ENCODE peak calls at places on chromosomes 16 and 17, in five cellular contexts. G is left ventricle myocardium inferior, W is keratinocyte, B is brain microvascular endothelial cell, D is heart left ventricle. U is an unnamed sample. For H3K27me3, the result is how much of the 10 kb centered on the place peaks cover.

GRCh38 chr16:85057948-85058347 is 30.4 kb downstream of the KIAA0513 start:
- DNase-seq in G (no peak), W (no peak), B (no peak), D (peak), U (no peak)

GRCh38 chr17:41190328-41190727 is 641 bp downstream of the KRTAP9-1 start:
- DNase-seq in G (no peak), W (no peak), B (no peak), D (no peak), U (no peak)

GRCh38 chr16:54178491-54178976 is 108.1 kb downstream of the IRX3 start:
- DNase-seq in G (no peak), W (no peak), B (no peak), D (no peak), U (no peak)

GRCh38 chr17:40526668-40527067 is 25.2 kb upstream of the TNS4 start:
- DNase-seq in G (no peak), W (no peak), B (no peak), D (peak), U (no peak)

GRCh38 chr16:89422905-89423630 is 67.3 kb downstream of the ANKRD11 start:
- DNase-seq in G (no peak), W (no peak), B (peak), D (no peak), U (no peak)

GRCh38 chr16:19167710-19168172 is 299 bp upstream of the SYT17 start:
- DNase-seq in G (peak), W (no peak), B (peak), D (peak), U (no peak)

GRCh38 chr17:74922694-74923537 is at the start of gene USH1G:
- DNase-seq in G (no peak), W (no peak), B (no peak), D (no peak), U (no peak)

GRCh38 chr17:69448431-69449102 is 34.1 kb downstream of the MAP2K6 start:
- DNase-seq in G (peak), W (no peak), B (no peak), D (peak), U (no peak)

GRCh38 chr17:15444805-15445204 is 22.6 kb downstream of the CDRT4 start:
- DNase-seq in G (no peak), W (no peak), B (no peak), D (no peak), U (no peak)

GRCh38 chr16:22397459-22397858 is 23.0 kb upstream of the CDR2 start:
- DNase-seq in G (no peak), W (no peak), B (peak), D (no peak), U (peak)

GRCh38 chr16:84893849-84894599 is 74.2 kb downstream of the CRISPLD2 start:
- DNase-seq in G (no peak), W (no peak), B (no peak), D (no peak), U (no peak)

GRCh38 chr17:44916059-44916780 is 920 bp upstream of the GFAP start:
- DNase-seq in G (no peak), W (no peak), B (no peak), D (no peak), U (no peak)

GRCh38 chr16:48013476-48013875 is 142.3 kb downstream of the ABCC12 start:
- DNase-seq in G (no peak), W (peak), B (no peak), D (no peak), U (no peak)

GRCh38 chr16:82023206-82023605 is 11.8 kb upstream of the HSD17B2 start:
- DNase-seq in G (no peak), W (no peak), B (no peak), D (no peak), U (no peak)

GRCh38 chr17:75048396-75048933 is 1.4 kb downstream of the KCTD2 start:
- DNase-seq in G (no peak), W (no peak), B (no peak), D (peak), U (no peak)

GRCh38 chr17:62140836-62141235 is 75.8 kb upstream of the MED13 start:
- DNase-seq in G (no peak), W (no peak), B (no peak), D (no peak), U (no peak)

GRCh38 chr17:12282056-12282455 is 261.4 kb downstream of the MAP2K4 start:
- DNase-seq in G (no peak), W (no peak), B (peak), D (no peak), U (peak)

GRCh38 chr16:27390157-27390556 is 11.8 kb upstream of the IL21R start:
- DNase-seq in G (no peak), W (no peak), B (no peak), D (no peak), U (no peak)

GRCh38 chr16:27385398-27385797 is 16.6 kb upstream of the IL21R start:
- DNase-seq in G (no peak), W (no peak), B (no peak), D (no peak), U (no peak)

GRCh38 chr16:27386674-27387073 is 15.3 kb upstream of the IL21R start:
- DNase-seq in G (no peak), W (no peak), B (no peak), D (no peak), U (no peak)

GRCh38 chr16:27387724-27388123 is 14.2 kb upstream of the IL21R start:
- DNase-seq in G (no peak), W (no peak), B (no peak), D (no peak), U (no peak)

DNA sequence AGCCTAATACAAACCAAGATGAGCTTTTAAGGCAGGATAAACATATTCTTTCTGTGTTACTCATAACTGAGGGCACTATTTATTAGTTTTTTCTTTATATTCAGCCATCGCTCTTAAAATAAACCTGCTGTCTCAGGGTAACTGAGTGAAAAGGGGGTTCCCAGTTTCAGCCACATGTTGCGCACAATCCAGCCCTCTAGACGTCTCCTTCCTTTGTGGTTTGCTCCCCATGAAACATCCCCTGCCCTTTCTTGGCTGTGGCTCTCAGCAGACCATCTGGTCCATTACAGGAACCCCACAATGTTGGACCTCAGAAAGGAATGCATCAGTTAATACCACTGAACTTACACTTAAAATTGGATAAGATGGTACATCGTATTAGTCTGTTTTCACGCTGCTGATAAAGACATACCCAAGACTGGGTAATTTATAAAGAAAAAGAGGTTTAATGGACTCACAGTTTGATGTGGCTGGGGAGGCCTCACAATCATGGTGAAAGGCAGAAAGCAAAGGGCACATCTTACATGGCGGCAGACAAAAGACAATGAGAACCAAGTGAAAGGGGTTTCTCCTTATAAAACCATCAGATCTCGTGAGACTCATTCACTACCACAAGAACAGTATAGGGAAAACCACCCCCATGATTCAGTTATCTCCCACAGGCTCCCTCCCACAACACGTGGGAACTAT is 12.6 kb upstream of the IL21R start:
- DNase-seq in G (no peak), W (no peak), B (no peak), D (no peak), U (no peak)
- TF ChIP-seq CTCF in G (no peak), W (no peak), B (no peak), D (no peak), U (no peak)

GRCh38 chr16:67865318-67865717 is 7.5 kb upstream of the EDC4 start:
- DNase-seq in G (no peak), W (no peak), B (peak), D (no peak), U (no peak)

GRCh38 chr16:67860589-67861398 is 12.1 kb upstream of the EDC4 start:
- DNase-seq in G (no peak), W (no peak), B (peak), D (no peak), U (no peak)

GRCh38 chr16:67864594-67864993 is 8.3 kb upstream of the EDC4 start:
- DNase-seq in G (no peak), W (no peak), B (no peak), D (no peak), U (no peak)

GRCh38 chr16:67861877-67862276 is 11.0 kb upstream of the EDC4 start:
- DNase-seq in G (no peak), W (no peak), B (no peak), D (no peak), U (no peak)

GRCh38 chr16:67862623-67863583 is 9.9 kb upstream of the EDC4 start:
- DNase-seq in G (peak), W (no peak), B (peak), D (peak), U (no peak)
- H3K27ac ChIP-seq in G (peak), W (peak), B (peak), D (peak), U (peak)

GRCh38 chr17:68288375-68288774 is 2.6 kb downstream of the SLC16A6 start:
- DNase-seq in G (no peak), W (no peak), B (peak), D (no peak), U (no peak)
- H3K27me3 ChIP-seq in G (under half), W (under half), B (under half), D (under half), U (under half)

GRCh38 chr17:16900288-16900882 is 71.5 kb downstream of the TNFRSF13B start:
- DNase-seq in G (no peak), W (no peak), B (no peak), D (no peak), U (no peak)
- TF ChIP-seq CTCF in G (no peak), W (no peak), B (no peak), D (no peak), U (no peak)

DNA sequence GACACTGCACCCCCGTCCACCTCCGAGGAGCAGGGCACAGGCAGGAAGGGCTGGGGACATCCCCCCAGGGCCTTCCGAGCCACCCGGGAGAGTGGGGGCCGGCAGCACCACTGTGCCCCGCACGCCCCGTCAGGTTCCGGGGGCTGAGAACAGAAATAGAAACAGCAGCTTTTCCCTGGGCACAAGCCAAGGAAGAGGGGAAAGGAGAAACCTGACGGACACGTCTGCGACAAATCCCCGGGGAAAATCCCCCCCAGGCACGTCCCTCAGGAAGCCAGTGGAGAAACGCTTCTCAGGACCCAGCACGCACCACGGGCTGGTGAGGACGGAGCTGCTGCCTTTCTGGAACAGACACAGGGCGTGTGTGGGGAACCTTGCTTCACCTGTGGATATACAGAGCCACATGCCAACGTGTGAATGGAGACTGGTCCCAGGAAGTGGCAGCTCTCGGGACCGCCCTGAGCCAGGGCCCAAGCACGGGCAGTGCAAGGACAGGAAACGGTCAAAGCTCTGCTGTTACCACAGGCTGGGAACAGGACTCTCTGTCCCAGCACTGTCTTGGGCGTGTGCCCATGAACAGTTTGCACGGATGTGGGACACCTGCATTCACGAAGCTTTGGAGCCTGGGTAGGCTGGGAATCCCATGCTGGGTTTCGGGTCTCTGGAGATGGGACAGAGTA is 1.2 kb upstream of the TMEM204 start:
- DNase-seq in G (peak), W (no peak), B (no peak), D (peak), U (no peak)
- H3K27ac ChIP-seq in G (peak), W (peak), B (no peak), D (peak), U (no peak)

GRCh38 chr17:68292689-68293040 is 1.4 kb downstream of the ARSG start:
- DNase-seq in G (no peak), W (no peak), B (no peak), D (no peak), U (no peak)

GRCh38 chr17:68294617-68295016 is 3.3 kb downstream of the ARSG start:
- DNase-seq in G (no peak), W (no peak), B (no peak), D (no peak), U (no peak)

GRCh38 chr17:68295086-68295485 is 3.8 kb downstream of the ARSG start:
- DNase-seq in G (no peak), W (no peak), B (no peak), D (no peak), U (no peak)

GRCh38 chr17:68294196-68294555 is 2.9 kb downstream of the ARSG start:
- DNase-seq in G (no peak), W (no peak), B (no peak), D (no peak), U (no peak)

GRCh38 chr17:68293490-68294195 is 2.3 kb downstream of the ARSG start:
- DNase-seq in G (no peak), W (no peak), B (no peak), D (no peak), U (no peak)
- H3K27me3 ChIP-seq in G (half or more), W (under half), B (under half), D (under half), U (under half)

DNA sequence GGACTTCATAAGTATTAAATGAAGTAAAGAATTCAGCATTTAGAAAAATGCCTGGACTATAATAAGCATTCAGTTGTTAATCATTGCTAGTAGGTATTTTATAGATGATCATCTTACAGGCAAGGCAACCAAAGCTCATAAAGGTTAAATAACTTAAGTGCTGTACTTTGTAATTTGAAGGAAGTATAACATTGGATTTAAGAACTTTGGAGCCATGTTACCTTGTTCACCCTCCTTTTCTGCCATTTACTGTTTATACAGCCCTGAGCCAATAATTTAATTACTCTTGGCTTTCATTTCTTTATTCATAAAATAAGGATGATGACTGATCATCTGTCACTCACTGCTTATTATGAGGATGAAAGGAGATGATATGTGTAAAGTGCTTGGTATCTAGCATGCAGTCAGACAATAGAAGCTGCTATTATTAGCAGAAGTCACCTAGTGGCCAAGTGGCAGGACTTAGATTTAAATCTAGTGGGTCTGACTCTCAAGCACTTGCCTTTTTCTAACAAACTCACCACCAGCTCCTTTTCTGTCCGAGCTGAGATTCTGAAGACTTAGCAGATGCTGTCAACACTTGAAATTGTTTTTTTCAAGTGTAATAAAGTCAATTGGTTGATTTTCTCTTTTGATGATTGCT is 18.2 kb upstream of the DDX52 start:
- DNase-seq in G (no peak), W (no peak), B (no peak), D (no peak), U (no peak)
- TF ChIP-seq CTCF in G (no peak), W (no peak), B (peak), D (no peak), U (no peak)

GRCh38 chr17:57620576-57620975 is 124.5 kb downstream of the CCDC182 start:
- DNase-seq in G (no peak), W (no peak), B (no peak), D (no peak), U (no peak)

GRCh38 chr17:57624390-57624789 is 120.7 kb downstream of the CCDC182 start:
- DNase-seq in G (no peak), W (no peak), B (no peak), D (peak), U (no peak)

GRCh38 chr17:57622886-57623433 is 122.1 kb downstream of the CCDC182 start:
- DNase-seq in G (no peak), W (no peak), B (peak), D (peak), U (no peak)

GRCh38 chr17:57623620-57624019 is 121.5 kb downstream of the CCDC182 start:
- DNase-seq in G (no peak), W (no peak), B (no peak), D (peak), U (no peak)

DNA sequence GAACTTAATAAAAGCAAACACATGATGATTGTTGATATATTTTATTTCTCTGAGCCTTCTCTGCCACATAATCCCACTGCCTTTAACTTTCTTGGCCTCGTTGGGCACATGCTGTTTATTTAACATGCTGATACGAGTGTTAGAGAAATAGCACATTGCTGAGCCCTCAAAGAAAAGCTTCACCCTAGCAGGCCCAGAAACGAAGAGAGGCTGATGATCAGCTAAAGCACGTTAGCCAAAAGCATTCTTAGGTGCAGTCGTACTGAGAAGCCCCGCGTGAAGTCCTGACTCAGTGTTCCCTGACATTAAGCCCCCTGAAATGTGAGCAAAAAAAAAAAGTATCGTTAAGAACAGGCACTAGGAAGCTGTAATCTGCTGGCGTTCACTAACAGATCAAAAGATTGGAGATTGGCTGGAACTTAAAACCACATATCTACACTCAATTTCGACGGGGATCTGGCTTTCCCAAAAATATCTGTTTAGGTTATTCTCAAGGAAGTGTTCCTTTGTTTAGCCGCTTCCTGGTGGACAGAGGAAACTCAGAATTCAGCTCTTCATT is 122.7 kb downstream of the CCDC182 start:
- DNase-seq in G (no peak), W (no peak), B (no peak), D (no peak), U (no peak)
- H3K27ac ChIP-seq in G (peak), W (no peak), B (no peak), D (peak), U (peak)

DNA sequence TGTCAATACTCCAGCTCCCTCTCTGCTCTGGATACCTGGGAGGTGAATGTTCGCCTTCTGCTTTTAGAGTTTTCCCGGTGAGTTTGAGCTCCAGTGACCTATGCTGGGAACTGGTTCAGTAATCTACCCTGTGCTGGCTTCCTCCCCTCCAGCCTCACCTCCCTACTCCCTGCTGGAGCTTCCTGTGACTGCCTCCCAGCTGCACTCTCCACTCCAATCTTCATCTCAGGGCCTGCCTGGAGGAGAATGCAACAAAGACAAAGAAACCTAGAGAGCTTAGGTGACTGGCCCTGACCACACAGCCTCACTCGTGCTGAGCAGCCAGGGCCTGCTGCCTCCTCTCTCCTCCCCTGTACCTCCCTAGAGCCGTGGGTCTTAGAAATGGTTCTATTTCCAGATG is 101.6 kb upstream of the FOXF1 start:
- DNase-seq in G (no peak), W (no peak), B (no peak), D (no peak), U (no peak)
- H3K27me3 ChIP-seq in G (half or more), W (under half), B (under half), D (under half), U (under half)

GRCh38 chr17:33375783-33376182 is 82.7 kb upstream of the ASIC2 start:
- DNase-seq in G (no peak), W (no peak), B (no peak), D (no peak), U (no peak)

GRCh38 chr17:33381201-33381600 is 88.1 kb upstream of the ASIC2 start:
- DNase-seq in G (no peak), W (no peak), B (no peak), D (peak), U (no peak)

GRCh38 chr17:33373209-33373608 is 80.1 kb upstream of the ASIC2 start:
- DNase-seq in G (no peak), W (no peak), B (no peak), D (no peak), U (no peak)

GRCh38 chr17:33375086-33375485 is 82.0 kb upstream of the ASIC2 start:
- DNase-seq in G (no peak), W (no peak), B (no peak), D (no peak), U (no peak)

DNA sequence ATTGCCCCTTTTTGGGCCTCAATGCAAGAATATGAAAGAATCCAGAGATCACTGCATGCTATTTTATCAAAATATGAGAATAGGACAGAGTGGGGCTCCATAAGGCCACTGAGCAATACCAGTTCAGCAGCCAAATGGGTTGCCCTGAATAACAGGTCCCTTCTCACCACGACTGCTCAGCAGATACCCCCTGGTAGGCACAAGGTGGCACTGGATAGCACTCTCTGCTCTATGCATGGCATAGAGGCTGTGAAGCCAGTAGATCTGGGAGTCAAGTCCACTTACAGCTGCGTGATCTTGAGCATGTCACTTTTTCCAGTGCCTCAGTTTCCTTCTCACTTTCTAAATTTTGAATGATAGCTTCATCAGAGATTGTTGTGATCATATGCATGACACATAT is 84.7 kb upstream of the ASIC2 start:
- DNase-seq in G (no peak), W (no peak), B (no peak), D (no peak), U (no peak)
- TF ChIP-seq CTCF in G (no peak), W (peak), B (no peak), D (no peak), U (no peak)